ENCODE peak calls at places on chromosomes 13 and 19, in ten cellular contexts. S, C, X, Y, A, W, E, Z, M and F are unnamed samples.

GRCh38 chr19:13425151-13425550 is 81.1 kb downstream of the CACNA1A start:
- DNase-seq in Y (no peak), E (no peak), Z (no peak), A (no peak), W (no peak), M (no peak), C (peak; percentile 17), S (no peak), X (no peak), F (no peak)

GRCh38 chr19:5953680-5954213 is 24.2 kb downstream of the RANBP3 start:
- DNase-seq in Y (no peak), A (no peak), W (no peak), X (no peak), M (no peak), S (no peak), E (no peak), Z (peak; percentile 32), C (peak; percentile 41), F (no peak)

GRCh38 chr13:101258071-101258470 is 158.2 kb downstream of the NALCN start:
- DNase-seq in W (no peak), M (peak; percentile 90), Y (no peak), Z (peak; percentile 98), X (peak; percentile 36), A (no peak), C (peak; percentile 64), E (no peak), S (no peak), F (peak; percentile 77)

GRCh38 chr19:19553670-19554069 is 15.6 kb downstream of the CILP2 start:
- DNase-seq in S (no peak), A (no peak), Y (no peak), W (no peak), M (no peak), C (no peak), E (no peak), Z (no peak), X (no peak), F (no peak)

GRCh38 chr19:6402834-6403608 is 10.1 kb upstream of the GTF2F1 start:
- DNase-seq in A (no peak), Y (no peak), M (no peak), C (no peak), S (no peak), X (peak; percentile 87), Z (peak; percentile 76), W (peak; percentile 77), E (no peak), F (peak; percentile 16)

GRCh38 chr13:102191951-102192461 is 209.8 kb downstream of the FGF14 start:
- DNase-seq in E (no peak), W (no peak), M (no peak), S (no peak), Y (no peak), Z (peak; percentile 22), A (no peak), X (peak; percentile 8), C (peak; percentile 65), F (no peak)

GRCh38 chr13:72820156-72820897 is 38.4 kb downstream of the PIBF1 start:
- DNase-seq in Y (no peak), C (peak; percentile 3), M (no peak), E (no peak), A (no peak), X (peak; percentile 36), S (no peak), Z (peak; percentile 42), W (no peak), F (no peak)

GRCh38 chr13:33285420-33286124 is at the start of gene STARD13:
- DNase-seq in S (peak; percentile 94), Y (peak; percentile 97), C (peak; percentile 96), X (peak; percentile 98), A (peak; percentile 97), Z (peak; percentile 98), M (peak; percentile 25), W (peak; percentile 91), E (peak; percentile 74), F (peak; percentile 94)

GRCh38 chr19:35029737-35030256 is 473 bp upstream of the SCN1B start:
- DNase-seq in Z (no peak), X (no peak), W (no peak), E (no peak), M (no peak), A (no peak), S (no peak), C (peak; percentile 8), Y (no peak), F (no peak)

GRCh38 chr19:15466851-15467733 is 2.7 kb upstream of the RASAL3 start:
- DNase-seq in X (peak; percentile 75), A (no peak), M (peak; percentile 96), E (peak; percentile 94), Z (peak; percentile 54), C (no peak), Y (no peak), S (no peak), W (no peak), F (no peak)

GRCh38 chr13:97822377-97822776 is 131.1 kb upstream of the IPO5 start:
- DNase-seq in Y (no peak), C (no peak), S (no peak), Z (no peak), M (no peak), X (no peak), A (no peak), E (no peak), W (no peak), F (no peak)

GRCh38 chr13:36475468-36475867 is 43.2 kb downstream of the CCNA1 start:
- DNase-seq in M (no peak), W (no peak), C (peak; percentile 45), Y (no peak), S (no peak), A (no peak), X (peak; percentile 19), Z (peak; percentile 2), E (no peak), F (no peak)

GRCh38 chr13:38530492-38530891 is 156.4 kb upstream of the FREM2 start:
- DNase-seq in C (peak; percentile 5), S (no peak), M (peak; percentile 8), Y (no peak), Z (no peak), A (no peak), W (no peak), X (peak; percentile 31), E (no peak), F (no peak)

DNA sequence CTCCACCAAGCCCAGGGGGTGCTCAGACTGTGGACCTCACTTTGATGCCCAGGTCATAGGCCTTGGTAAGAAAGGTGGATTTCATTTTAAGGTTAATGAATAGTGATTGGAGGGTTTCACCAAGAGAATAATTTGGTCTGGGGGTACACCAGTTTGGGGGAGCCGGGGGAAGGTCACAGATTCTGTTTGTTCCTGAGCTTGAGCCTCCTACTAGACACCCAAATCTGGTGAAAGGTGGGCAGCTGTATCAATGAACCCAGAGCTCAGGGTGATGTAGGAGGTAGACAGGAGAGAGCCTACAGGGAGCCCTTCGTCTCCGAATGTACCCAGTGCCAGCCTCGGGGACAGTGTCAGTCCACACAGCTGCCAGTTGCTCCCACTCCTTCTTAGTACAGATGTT is 63.7 kb upstream of the ATP12A start:
- DNase-seq in Y (no peak), E (no peak), A (no peak), C (no peak), Z (no peak), S (no peak), M (no peak), W (no peak), X (no peak), F (no peak)
- H3K4me3 ChIP-seq in Y (no peak overlapping the region), E (no peak overlapping the region), A (no peak overlapping the region), C (no peak overlapping the region), Z (no peak overlapping the region), S (no peak overlapping the region), M (no peak overlapping the region), W (no peak overlapping the region), X (no peak overlapping the region), F (no peak overlapping the region)

GRCh38 chr19:1057185-1057857 is 9.6 kb upstream of the ARHGAP45 start:
- DNase-seq in A (no peak), S (no peak), M (peak; percentile 61), E (no peak), Y (no peak), X (peak; percentile 73), Z (peak; percentile 58), W (no peak), C (peak; percentile 75), F (no peak)
- TF ChIP-seq CTCF in A (no peak), S (no peak), M (peak; percentile 44), E (no peak), Y (no peak), X (no peak), Z (no peak), W (no peak), C (no peak), F (no peak)

GRCh38 chr19:20660473-20660872 is 898 bp downstream of the ZNF626 start:
- DNase-seq in X (no peak), Z (peak; percentile 2), Y (no peak), W (no peak), E (no peak), A (no peak), M (no peak), C (peak; percentile 11), S (no peak), F (no peak)

GRCh38 chr19:20662421-20663105 is 1.2 kb upstream of the ZNF626 start:
- DNase-seq in Z (no peak), W (no peak), A (no peak), C (no peak), X (no peak), M (no peak), E (no peak), S (no peak), Y (no peak), F (no peak)

GRCh38 chr19:20667281-20667680 is 5.9 kb upstream of the ZNF626 start:
- DNase-seq in X (no peak), S (no peak), W (no peak), A (no peak), E (no peak), C (no peak), Z (no peak), M (no peak), Y (no peak), F (no peak)

GRCh38 chr19:20664917-20665781 is 3.8 kb upstream of the ZNF626 start:
- DNase-seq in Z (no peak), C (no peak), Y (peak; percentile 27), S (peak; percentile 29), E (no peak), M (no peak), W (no peak), X (peak; percentile 34), A (no peak), F (no peak)

GRCh38 chr19:20661150-20661819 is at the start of gene ZNF626:
- DNase-seq in Z (peak; percentile 98), Y (peak; percentile 99), A (peak; percentile 97), S (peak; percentile 97), E (no peak), X (peak; percentile 98), W (peak; percentile 88), C (peak; percentile 95), M (peak; percentile 70), F (peak; percentile 82)
- H3K4me3 ChIP-seq in Z (peak within 1 kb of the TSS; percentile 82), Y (peak within 1 kb of the TSS; percentile 57), A (peak within 1 kb of the TSS; percentile 64), S (peak within 1 kb of the TSS; percentile 79), E (no peak within 1 kb of the TSS), X (peak within 1 kb of the TSS; percentile 80), W (peak within 1 kb of the TSS; percentile 25), C (peak within 1 kb of the TSS; percentile 59), M (peak within 1 kb of the TSS; percentile 7), F (peak within 1 kb of the TSS; percentile 78)

DNA sequence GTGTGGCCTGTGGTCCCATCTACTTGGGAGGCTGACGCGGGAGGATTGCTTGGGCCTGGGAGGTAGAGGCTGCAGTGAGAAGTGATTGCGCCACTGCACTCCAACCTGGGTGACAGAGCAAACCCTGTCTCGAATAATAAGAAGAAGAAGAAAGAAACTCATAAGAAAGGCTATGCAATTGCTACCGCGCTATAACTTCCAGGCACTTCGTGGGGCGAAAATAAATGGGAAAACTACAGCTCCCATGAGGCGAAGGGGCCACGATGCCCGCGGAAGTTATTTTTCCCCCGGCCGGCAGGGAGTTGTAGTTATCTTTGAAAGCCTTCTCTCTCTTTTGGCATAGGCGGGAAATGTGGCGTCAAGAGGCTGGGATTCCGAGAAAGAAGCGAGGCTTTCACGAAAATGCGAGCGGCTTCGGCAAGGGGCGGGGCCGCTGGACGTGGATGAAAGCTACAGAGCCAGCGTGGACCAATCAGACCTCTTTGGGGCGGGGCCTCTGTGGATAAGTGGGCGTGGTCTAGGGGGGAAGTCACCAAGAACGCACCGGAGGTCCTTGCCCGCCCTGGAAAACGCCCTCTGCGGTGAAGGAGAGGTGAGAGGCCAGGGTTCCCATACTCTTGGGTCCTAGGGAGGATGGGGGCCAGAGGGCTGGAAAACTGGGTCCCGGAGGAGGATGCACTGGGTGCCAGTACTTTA is at the start of gene NUCB1:
- DNase-seq in S (peak; percentile 99), E (peak; percentile 82), M (peak; percentile 98), C (peak; percentile 98), A (peak; percentile 99), X (peak; percentile 99), Z (peak; percentile 99), Y (peak; percentile 100), W (peak; percentile 99), F (peak; percentile 83)
- TF ChIP-seq CTCF in S (peak; percentile 55), E (peak; percentile 17), M (no peak), C (no peak), A (peak; percentile 41), X (peak; percentile 28), Z (peak; percentile 52), Y (no peak), W (no peak), F (peak; percentile 17)